ENCODE peak calls at places on chromosomes 2 and 18, in ten cellular contexts. One of them, this sample, is unnamed.

GRCh38 chr2:121356058-121356640 is 71.1 kb upstream of the TFCP2L1 start:
- DNase-seq in Peyer's patch: peak
- DNase-seq in A549: peak
- DNase-seq in GM10248: peak
- DNase-seq in tibial artery: no peak
- DNase-seq in psoas muscle: no peak
- DNase-seq in endodermal cell: peak
- DNase-seq in lower leg skin: peak
- DNase-seq in bronchial epithelial cell: peak
- DNase-seq in fibroblast of pulmonary artery: peak
- DNase-seq in this sample: peak

GRCh38 chr2:191824403-191824802 is 22.5 kb downstream of the CAVIN2 start:
- DNase-seq in Peyer's patch: no peak
- DNase-seq in A549: no peak
- DNase-seq in GM10248: no peak
- DNase-seq in tibial artery: no peak
- DNase-seq in psoas muscle: no peak
- DNase-seq in endodermal cell: no peak
- DNase-seq in lower leg skin: no peak
- DNase-seq in bronchial epithelial cell: peak
- DNase-seq in fibroblast of pulmonary artery: no peak
- DNase-seq in this sample: peak

GRCh38 chr2:2567776-2568175 is 236.7 kb upstream of the MYT1L start:
- DNase-seq in Peyer's patch: no peak
- DNase-seq in A549: no peak
- DNase-seq in GM10248: no peak
- DNase-seq in tibial artery: no peak
- DNase-seq in psoas muscle: peak
- DNase-seq in endodermal cell: peak
- DNase-seq in lower leg skin: no peak
- DNase-seq in bronchial epithelial cell: no peak
- DNase-seq in fibroblast of pulmonary artery: no peak
- DNase-seq in this sample: no peak

GRCh38 chr2:171281116-171281515 is 120.4 kb upstream of the TLK1 start:
- DNase-seq in Peyer's patch: no peak
- DNase-seq in A549: no peak
- DNase-seq in GM10248: no peak
- DNase-seq in tibial artery: no peak
- DNase-seq in psoas muscle: no peak
- DNase-seq in endodermal cell: no peak
- DNase-seq in lower leg skin: no peak
- DNase-seq in bronchial epithelial cell: no peak
- DNase-seq in fibroblast of pulmonary artery: no peak
- DNase-seq in this sample: no peak

GRCh38 chr2:106127776-106128268 is 66.3 kb downstream of the UXS1 start:
- DNase-seq in Peyer's patch: no peak
- DNase-seq in A549: no peak
- DNase-seq in GM10248: no peak
- DNase-seq in tibial artery: no peak
- DNase-seq in psoas muscle: no peak
- DNase-seq in endodermal cell: no peak
- DNase-seq in lower leg skin: no peak
- DNase-seq in bronchial epithelial cell: no peak
- DNase-seq in fibroblast of pulmonary artery: no peak
- DNase-seq in this sample: no peak

GRCh38 chr2:145563752-145564615 is 1044.1 kb upstream of the ZEB2 start:
- DNase-seq in Peyer's patch: no peak
- DNase-seq in A549: no peak
- DNase-seq in GM10248: no peak
- DNase-seq in tibial artery: no peak
- DNase-seq in psoas muscle: no peak
- DNase-seq in endodermal cell: no peak
- DNase-seq in lower leg skin: peak
- DNase-seq in bronchial epithelial cell: peak
- DNase-seq in fibroblast of pulmonary artery: no peak
- DNase-seq in this sample: peak

GRCh38 chr2:162092656-162093556 is 18.9 kb upstream of the DPP4 start:
- DNase-seq in Peyer's patch: peak
- DNase-seq in A549: no peak
- DNase-seq in GM10248: no peak
- DNase-seq in tibial artery: peak
- DNase-seq in psoas muscle: peak
- DNase-seq in endodermal cell: no peak
- DNase-seq in lower leg skin: peak
- DNase-seq in bronchial epithelial cell: peak
- DNase-seq in fibroblast of pulmonary artery: peak
- DNase-seq in this sample: peak

GRCh38 chr2:87996570-87996969 is 19.8 kb downstream of the RNU2-63P start:
- DNase-seq in Peyer's patch: no peak
- DNase-seq in A549: no peak
- DNase-seq in GM10248: no peak
- DNase-seq in tibial artery: no peak
- DNase-seq in psoas muscle: no peak
- DNase-seq in endodermal cell: no peak
- DNase-seq in lower leg skin: no peak
- DNase-seq in bronchial epithelial cell: peak
- DNase-seq in fibroblast of pulmonary artery: no peak
- DNase-seq in this sample: no peak

GRCh38 chr18:8051388-8051787 is 484.3 kb downstream of the PTPRM start:
- DNase-seq in Peyer's patch: no peak
- DNase-seq in A549: no peak
- DNase-seq in GM10248: no peak
- DNase-seq in tibial artery: no peak
- DNase-seq in psoas muscle: no peak
- DNase-seq in endodermal cell: no peak
- DNase-seq in lower leg skin: no peak
- DNase-seq in bronchial epithelial cell: peak
- DNase-seq in fibroblast of pulmonary artery: peak
- DNase-seq in this sample: no peak

GRCh38 chr2:15626126-15626525 is 34.5 kb downstream of the DDX1 start:
- DNase-seq in Peyer's patch: no peak
- DNase-seq in A549: no peak
- DNase-seq in GM10248: no peak
- DNase-seq in tibial artery: no peak
- DNase-seq in psoas muscle: no peak
- DNase-seq in endodermal cell: no peak
- DNase-seq in lower leg skin: no peak
- DNase-seq in bronchial epithelial cell: no peak
- DNase-seq in fibroblast of pulmonary artery: no peak
- DNase-seq in this sample: no peak

GRCh38 chr2:149857344-149857743 is 269.8 kb upstream of the MMADHC start:
- DNase-seq in Peyer's patch: no peak
- DNase-seq in A549: no peak
- DNase-seq in GM10248: no peak
- DNase-seq in tibial artery: no peak
- DNase-seq in psoas muscle: no peak
- DNase-seq in endodermal cell: no peak
- DNase-seq in lower leg skin: no peak
- DNase-seq in bronchial epithelial cell: peak
- DNase-seq in fibroblast of pulmonary artery: peak
- DNase-seq in this sample: peak

GRCh38 chr18:41347057-41347456 is 608.0 kb upstream of the PIK3C3 start:
- DNase-seq in Peyer's patch: no peak
- DNase-seq in A549: no peak
- DNase-seq in GM10248: no peak
- DNase-seq in tibial artery: no peak
- DNase-seq in psoas muscle: no peak
- DNase-seq in endodermal cell: no peak
- DNase-seq in lower leg skin: no peak
- DNase-seq in bronchial epithelial cell: no peak
- DNase-seq in fibroblast of pulmonary artery: peak
- DNase-seq in this sample: peak

DNA sequence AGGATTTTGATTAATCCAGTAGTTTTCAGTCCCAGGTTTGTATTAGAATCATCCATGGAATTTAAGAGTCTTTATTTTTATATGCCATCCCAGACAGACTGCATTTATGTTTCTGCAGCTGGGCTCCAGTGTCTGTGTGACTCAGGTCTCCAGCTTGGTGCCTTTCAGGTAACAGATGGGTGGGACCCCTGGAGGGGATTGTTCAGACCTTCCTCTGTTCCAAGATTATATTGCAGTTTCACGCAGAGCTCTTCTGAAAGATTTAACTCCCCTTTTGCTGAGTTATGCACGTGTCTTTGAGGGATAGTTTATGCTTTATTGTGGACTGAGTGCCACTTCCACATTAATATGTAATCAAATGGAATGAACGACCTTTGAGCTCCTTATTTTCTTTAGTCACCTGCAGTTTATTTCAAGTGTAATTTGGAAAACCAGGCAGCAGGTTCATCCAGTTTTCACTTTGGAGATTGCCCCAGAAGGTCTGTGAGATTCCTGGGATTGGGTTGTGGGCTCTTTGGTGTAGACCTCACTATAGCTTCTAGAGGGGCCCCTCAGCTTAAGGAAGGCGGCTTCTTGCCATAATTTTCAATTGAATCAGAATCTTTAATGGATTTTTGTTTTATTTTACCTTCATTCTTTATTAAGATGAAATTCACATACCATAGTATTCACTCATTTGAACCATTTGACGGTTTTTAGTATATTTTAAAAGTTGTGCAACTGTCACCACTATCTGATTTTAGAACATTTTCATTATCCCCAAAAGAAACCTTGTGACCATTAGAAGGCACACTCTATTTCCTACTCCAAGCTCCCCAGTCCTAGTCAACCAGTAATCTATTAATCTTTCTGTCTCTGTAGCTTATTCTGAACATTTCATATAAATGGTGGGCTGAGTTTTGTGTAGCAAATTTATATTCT is 135.0 kb downstream of the WDSUB1 start:
- DNase-seq in Peyer's patch: no peak
- DNase-seq in A549: no peak
- DNase-seq in GM10248: no peak
- DNase-seq in tibial artery: no peak
- DNase-seq in psoas muscle: no peak
- DNase-seq in endodermal cell: peak
- DNase-seq in lower leg skin: no peak
- DNase-seq in bronchial epithelial cell: no peak
- DNase-seq in fibroblast of pulmonary artery: no peak
- DNase-seq in this sample: no peak
- TF ChIP-seq CTCF in Peyer's patch: no peak
- TF ChIP-seq CTCF in A549: no peak
- TF ChIP-seq CTCF in GM10248: no peak
- TF ChIP-seq CTCF in tibial artery: no peak
- TF ChIP-seq CTCF in psoas muscle: no peak
- TF ChIP-seq CTCF in endodermal cell: no peak
- TF ChIP-seq CTCF in lower leg skin: no peak
- TF ChIP-seq CTCF in bronchial epithelial cell: no peak
- TF ChIP-seq CTCF in fibroblast of pulmonary artery: no peak
- TF ChIP-seq CTCF in this sample: no peak

GRCh38 chr2:212695426-212695825 is 156.8 kb upstream of the ERBB4 start:
- DNase-seq in Peyer's patch: no peak
- DNase-seq in A549: no peak
- DNase-seq in GM10248: no peak
- DNase-seq in tibial artery: no peak
- DNase-seq in psoas muscle: no peak
- DNase-seq in endodermal cell: no peak
- DNase-seq in lower leg skin: no peak
- DNase-seq in bronchial epithelial cell: peak
- DNase-seq in fibroblast of pulmonary artery: no peak
- DNase-seq in this sample: no peak

GRCh38 chr2:212692466-212692865 is 153.9 kb upstream of the ERBB4 start:
- DNase-seq in Peyer's patch: no peak
- DNase-seq in A549: no peak
- DNase-seq in GM10248: no peak
- DNase-seq in tibial artery: no peak
- DNase-seq in psoas muscle: no peak
- DNase-seq in endodermal cell: no peak
- DNase-seq in lower leg skin: no peak
- DNase-seq in bronchial epithelial cell: no peak
- DNase-seq in fibroblast of pulmonary artery: no peak
- DNase-seq in this sample: no peak
- TF ChIP-seq CTCF in Peyer's patch: no peak
- TF ChIP-seq CTCF in A549: no peak
- TF ChIP-seq CTCF in GM10248: no peak
- TF ChIP-seq CTCF in tibial artery: no peak
- TF ChIP-seq CTCF in psoas muscle: no peak
- TF ChIP-seq CTCF in endodermal cell: no peak
- TF ChIP-seq CTCF in lower leg skin: no peak
- TF ChIP-seq CTCF in bronchial epithelial cell: no peak
- TF ChIP-seq CTCF in fibroblast of pulmonary artery: no peak
- TF ChIP-seq CTCF in this sample: no peak

GRCh38 chr2:43224131-43224570 is 2.3 kb downstream of the ZFP36L2 start:
- DNase-seq in Peyer's patch: peak
- DNase-seq in A549: no peak
- DNase-seq in GM10248: peak
- DNase-seq in tibial artery: peak
- DNase-seq in psoas muscle: peak
- DNase-seq in endodermal cell: peak
- DNase-seq in lower leg skin: no peak
- DNase-seq in bronchial epithelial cell: peak
- DNase-seq in fibroblast of pulmonary artery: peak
- DNase-seq in this sample: peak
- TF ChIP-seq CTCF in Peyer's patch: no peak
- TF ChIP-seq CTCF in A549: peak
- TF ChIP-seq CTCF in GM10248: peak
- TF ChIP-seq CTCF in tibial artery: peak
- TF ChIP-seq CTCF in psoas muscle: peak
- TF ChIP-seq CTCF in endodermal cell: peak
- TF ChIP-seq CTCF in lower leg skin: no peak
- TF ChIP-seq CTCF in bronchial epithelial cell: peak
- TF ChIP-seq CTCF in fibroblast of pulmonary artery: peak
- TF ChIP-seq CTCF in this sample: peak

GRCh38 chr2:235554936-235555335 is 61.1 kb downstream of the AGAP1 start:
- DNase-seq in Peyer's patch: no peak
- DNase-seq in A549: no peak
- DNase-seq in GM10248: no peak
- DNase-seq in tibial artery: no peak
- DNase-seq in psoas muscle: no peak
- DNase-seq in endodermal cell: no peak
- DNase-seq in lower leg skin: no peak
- DNase-seq in bronchial epithelial cell: no peak
- DNase-seq in fibroblast of pulmonary artery: no peak
- DNase-seq in this sample: no peak

GRCh38 chr2:235554385-235554784 is 60.5 kb downstream of the AGAP1 start:
- DNase-seq in Peyer's patch: no peak
- DNase-seq in A549: no peak
- DNase-seq in GM10248: no peak
- DNase-seq in tibial artery: no peak
- DNase-seq in psoas muscle: no peak
- DNase-seq in endodermal cell: no peak
- DNase-seq in lower leg skin: no peak
- DNase-seq in bronchial epithelial cell: no peak
- DNase-seq in fibroblast of pulmonary artery: no peak
- DNase-seq in this sample: no peak

GRCh38 chr2:235553291-235553690 is 59.4 kb downstream of the AGAP1 start:
- DNase-seq in Peyer's patch: no peak
- DNase-seq in A549: no peak
- DNase-seq in GM10248: no peak
- DNase-seq in tibial artery: no peak
- DNase-seq in psoas muscle: no peak
- DNase-seq in endodermal cell: no peak
- DNase-seq in lower leg skin: no peak
- DNase-seq in bronchial epithelial cell: peak
- DNase-seq in fibroblast of pulmonary artery: no peak
- DNase-seq in this sample: no peak

GRCh38 chr2:235552671-235553070 is 58.8 kb downstream of the AGAP1 start:
- DNase-seq in Peyer's patch: no peak
- DNase-seq in A549: no peak
- DNase-seq in GM10248: no peak
- DNase-seq in tibial artery: no peak
- DNase-seq in psoas muscle: no peak
- DNase-seq in endodermal cell: no peak
- DNase-seq in lower leg skin: no peak
- DNase-seq in bronchial epithelial cell: no peak
- DNase-seq in fibroblast of pulmonary artery: no peak
- DNase-seq in this sample: no peak

GRCh38 chr2:235553696-235554100 is 59.9 kb downstream of the AGAP1 start:
- DNase-seq in Peyer's patch: peak
- DNase-seq in A549: no peak
- DNase-seq in GM10248: no peak
- DNase-seq in tibial artery: no peak
- DNase-seq in psoas muscle: no peak
- DNase-seq in endodermal cell: no peak
- DNase-seq in lower leg skin: no peak
- DNase-seq in bronchial epithelial cell: no peak
- DNase-seq in fibroblast of pulmonary artery: no peak
- DNase-seq in this sample: peak
- TF ChIP-seq CTCF in Peyer's patch: no peak
- TF ChIP-seq CTCF in A549: no peak
- TF ChIP-seq CTCF in GM10248: no peak
- TF ChIP-seq CTCF in tibial artery: no peak
- TF ChIP-seq CTCF in psoas muscle: no peak
- TF ChIP-seq CTCF in endodermal cell: no peak
- TF ChIP-seq CTCF in lower leg skin: no peak
- TF ChIP-seq CTCF in bronchial epithelial cell: no peak
- TF ChIP-seq CTCF in fibroblast of pulmonary artery: no peak
- TF ChIP-seq CTCF in this sample: no peak

This sample was measured in astrocyte.